ENCODE peak calls at places on chromosomes 2 and 18, in five cellular contexts. One of them, this sample, is unnamed.

GRCh38 chr2:235054497-235054896 is 102.7 kb downstream of the SH3BP4 start:
- DNase-seq in MM.1S: no peak
- DNase-seq in neural progenitor cell: no peak
- DNase-seq in hepatocyte: no peak
- DNase-seq in GM23338: no peak
- DNase-seq in this sample: no peak

GRCh38 chr2:36544638-36545338 is 53.2 kb downstream of the FEZ2 start:
- DNase-seq in MM.1S: no peak
- DNase-seq in neural progenitor cell: no peak
- DNase-seq in hepatocyte: no peak
- DNase-seq in GM23338: no peak
- DNase-seq in this sample: peak

GRCh38 chr2:197889041-197889440 is 84.6 kb downstream of the PLCL1 start:
- DNase-seq in MM.1S: peak
- DNase-seq in neural progenitor cell: peak
- DNase-seq in hepatocyte: no peak
- DNase-seq in GM23338: peak
- DNase-seq in this sample: peak

GRCh38 chr18:8806105-8806797 is 100.9 kb downstream of the MTCL1 start:
- DNase-seq in MM.1S: no peak
- DNase-seq in neural progenitor cell: no peak
- DNase-seq in hepatocyte: no peak
- DNase-seq in GM23338: no peak
- DNase-seq in this sample: no peak

GRCh38 chr2:79437416-79438281 is 75.2 kb upstream of the CTNNA2 start:
- DNase-seq in MM.1S: no peak
- DNase-seq in neural progenitor cell: peak
- DNase-seq in hepatocyte: peak
- DNase-seq in GM23338: peak
- DNase-seq in this sample: no peak

GRCh38 chr18:35971661-35972196 is 750 bp upstream of the RMP24 start:
- DNase-seq in MM.1S: no peak
- DNase-seq in neural progenitor cell: no peak
- DNase-seq in hepatocyte: peak
- DNase-seq in GM23338: no peak
- DNase-seq in this sample: no peak

GRCh38 chr2:213147550-213147949 is 3.9 kb downstream of the IKZF2 start:
- DNase-seq in MM.1S: no peak
- DNase-seq in neural progenitor cell: no peak
- DNase-seq in hepatocyte: no peak
- DNase-seq in GM23338: no peak
- DNase-seq in this sample: no peak

GRCh38 chr2:3237501-3237889 is 140.1 kb downstream of the EIPR1 start:
- DNase-seq in MM.1S: no peak
- DNase-seq in neural progenitor cell: no peak
- DNase-seq in hepatocyte: no peak
- DNase-seq in GM23338: no peak
- DNase-seq in this sample: no peak

GRCh38 chr2:29123584-29124349 is 8.6 kb downstream of the CLIP4 start:
- DNase-seq in MM.1S: no peak
- DNase-seq in neural progenitor cell: no peak
- DNase-seq in hepatocyte: peak
- DNase-seq in GM23338: no peak
- DNase-seq in this sample: peak

GRCh38 chr2:45625824-45626223 is 14.8 kb upstream of the SRBD1 start:
- DNase-seq in MM.1S: no peak
- DNase-seq in neural progenitor cell: no peak
- DNase-seq in hepatocyte: no peak
- DNase-seq in GM23338: no peak
- DNase-seq in this sample: no peak

GRCh38 chr2:45626387-45627010 is 15.4 kb upstream of the SRBD1 start:
- DNase-seq in MM.1S: no peak
- DNase-seq in neural progenitor cell: no peak
- DNase-seq in hepatocyte: no peak
- DNase-seq in GM23338: no peak
- DNase-seq in this sample: no peak

GRCh38 chr2:45631319-45631718 is 20.2 kb upstream of the PRKCE start:
- DNase-seq in MM.1S: no peak
- DNase-seq in neural progenitor cell: no peak
- DNase-seq in hepatocyte: no peak
- DNase-seq in GM23338: no peak
- DNase-seq in this sample: no peak

GRCh38 chr2:45631955-45632354 is 19.5 kb upstream of the PRKCE start:
- DNase-seq in MM.1S: no peak
- DNase-seq in neural progenitor cell: peak
- DNase-seq in hepatocyte: no peak
- DNase-seq in GM23338: no peak
- DNase-seq in this sample: no peak

GRCh38 chr2:45627911-45628310 is 16.8 kb upstream of the SRBD1 start:
- DNase-seq in MM.1S: no peak
- DNase-seq in neural progenitor cell: no peak
- DNase-seq in hepatocyte: no peak
- DNase-seq in GM23338: no peak
- DNase-seq in this sample: peak
- TF ChIP-seq EZH2phosphoT487 in MM.1S: no peak
- TF ChIP-seq EZH2phosphoT487 in neural progenitor cell: no peak
- TF ChIP-seq EZH2phosphoT487 in hepatocyte: no peak
- TF ChIP-seq EZH2phosphoT487 in GM23338: no peak
- TF ChIP-seq EZH2phosphoT487 in this sample: no peak

GRCh38 chr18:79903071-79903635 is 48.3 kb downstream of the SLC66A2 start:
- DNase-seq in MM.1S: no peak
- DNase-seq in neural progenitor cell: no peak
- DNase-seq in hepatocyte: no peak
- DNase-seq in GM23338: no peak
- DNase-seq in this sample: no peak

GRCh38 chr18:79904357-79905147 is 46.9 kb downstream of the SLC66A2 start:
- DNase-seq in MM.1S: no peak
- DNase-seq in neural progenitor cell: no peak
- DNase-seq in hepatocyte: no peak
- DNase-seq in GM23338: no peak
- DNase-seq in this sample: no peak

GRCh38 chr18:79905389-79905911 is 46.0 kb downstream of the SLC66A2 start:
- DNase-seq in MM.1S: no peak
- DNase-seq in neural progenitor cell: no peak
- DNase-seq in hepatocyte: no peak
- DNase-seq in GM23338: no peak
- DNase-seq in this sample: peak

GRCh38 chr18:79902640-79903039 is 48.8 kb downstream of the SLC66A2 start:
- DNase-seq in MM.1S: no peak
- DNase-seq in neural progenitor cell: no peak
- DNase-seq in hepatocyte: no peak
- DNase-seq in GM23338: no peak
- DNase-seq in this sample: no peak

GRCh38 chr18:79903787-79904356 is 47.6 kb downstream of the SLC66A2 start:
- DNase-seq in MM.1S: no peak
- DNase-seq in neural progenitor cell: no peak
- DNase-seq in hepatocyte: no peak
- DNase-seq in GM23338: no peak
- DNase-seq in this sample: no peak
- TF ChIP-seq EZH2phosphoT487 in MM.1S: no peak
- TF ChIP-seq EZH2phosphoT487 in neural progenitor cell: no peak
- TF ChIP-seq EZH2phosphoT487 in hepatocyte: no peak
- TF ChIP-seq EZH2phosphoT487 in GM23338: no peak
- TF ChIP-seq EZH2phosphoT487 in this sample: no peak

GRCh38 chr2:47512581-47513083 is 109.7 kb downstream of the MSH2 start:
- DNase-seq in MM.1S: no peak
- DNase-seq in neural progenitor cell: no peak
- DNase-seq in hepatocyte: no peak
- DNase-seq in GM23338: peak
- DNase-seq in this sample: no peak
- TF ChIP-seq EZH2phosphoT487 in MM.1S: no peak
- TF ChIP-seq EZH2phosphoT487 in neural progenitor cell: no peak
- TF ChIP-seq EZH2phosphoT487 in hepatocyte: no peak
- TF ChIP-seq EZH2phosphoT487 in GM23338: no peak
- TF ChIP-seq EZH2phosphoT487 in this sample: no peak

GRCh38 chr18:56306793-56307192 is 331.6 kb downstream of the TXNL1 start:
- DNase-seq in MM.1S: no peak
- DNase-seq in neural progenitor cell: no peak
- DNase-seq in hepatocyte: no peak
- DNase-seq in GM23338: no peak
- DNase-seq in this sample: no peak

GRCh38 chr18:56307771-56308170 is 330.6 kb downstream of the TXNL1 start:
- DNase-seq in MM.1S: peak
- DNase-seq in neural progenitor cell: no peak
- DNase-seq in hepatocyte: no peak
- DNase-seq in GM23338: no peak
- DNase-seq in this sample: no peak

GRCh38 chr18:56307354-56307753 is 331.0 kb downstream of the TXNL1 start:
- DNase-seq in MM.1S: no peak
- DNase-seq in neural progenitor cell: no peak
- DNase-seq in hepatocyte: no peak
- DNase-seq in GM23338: no peak
- DNase-seq in this sample: no peak

GRCh38 chr18:56302161-56302560 is 336.2 kb downstream of the TXNL1 start:
- DNase-seq in MM.1S: no peak
- DNase-seq in neural progenitor cell: no peak
- DNase-seq in hepatocyte: no peak
- DNase-seq in GM23338: no peak
- DNase-seq in this sample: no peak

DNA sequence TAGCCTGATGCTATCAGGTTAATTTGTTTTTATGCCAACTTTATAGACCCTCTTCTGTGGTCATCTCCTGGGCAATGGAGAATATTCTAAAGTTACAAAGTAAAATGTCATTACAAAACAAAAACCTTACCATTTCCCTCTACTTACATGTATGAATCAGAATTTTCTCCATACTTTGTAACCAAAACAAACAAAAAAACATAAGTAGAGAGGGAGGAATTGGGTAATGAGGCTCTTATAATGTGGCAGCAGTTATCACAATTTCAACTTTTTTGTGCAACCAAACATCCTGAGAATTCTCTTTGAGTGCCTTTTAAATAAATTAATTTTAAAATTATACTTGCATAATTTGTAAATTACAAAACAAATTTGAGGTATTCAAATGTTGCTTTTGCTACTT is 332.8 kb downstream of the TXNL1 start:
- DNase-seq in MM.1S: no peak
- DNase-seq in neural progenitor cell: no peak
- DNase-seq in hepatocyte: no peak
- DNase-seq in GM23338: no peak
- DNase-seq in this sample: peak
- TF ChIP-seq EZH2phosphoT487 in MM.1S: no peak
- TF ChIP-seq EZH2phosphoT487 in neural progenitor cell: no peak
- TF ChIP-seq EZH2phosphoT487 in hepatocyte: no peak
- TF ChIP-seq EZH2phosphoT487 in GM23338: no peak
- TF ChIP-seq EZH2phosphoT487 in this sample: no peak

This sample was measured in GM23248.